ENCODE peak calls at places on chromosomes 5 and 9, in six cellular contexts. One of them, this sample, is unnamed.
A peak's percentile ranks its signal among the peaks of the same experiment; 100 is the strongest.

GRCh38 chr5:72917371-72917776 is 38.5 kb upstream of the FCHO2 start:
- DNase-seq in MM.1S: no peak
- DNase-seq in fibroblast of lung: no peak
- DNase-seq in CD8-positive, alpha-beta memory T cell: no peak
- DNase-seq in cardiac muscle cell: no peak
- DNase-seq in mammary epithelial cell: no peak
- DNase-seq in this sample: no peak

GRCh38 chr9:105173836-105174235 is 70.6 kb upstream of the SLC44A1 start:
- DNase-seq in mammary epithelial cell: no peak
- DNase-seq in cardiac muscle cell: no peak
- DNase-seq in CD8-positive, alpha-beta memory T cell: no peak
- DNase-seq in MM.1S: no peak
- DNase-seq in fibroblast of lung: no peak
- DNase-seq in this sample: no peak

GRCh38 chr5:119468286-119468685 is 16.0 kb downstream of the HSD17B4 start:
- DNase-seq in CD8-positive, alpha-beta memory T cell: no peak
- DNase-seq in fibroblast of lung: no peak
- DNase-seq in mammary epithelial cell: no peak
- DNase-seq in cardiac muscle cell: no peak
- DNase-seq in MM.1S: no peak
- DNase-seq in this sample: no peak

GRCh38 chr9:20297646-20298084 is 324.6 kb downstream of the MLLT3 start:
- DNase-seq in fibroblast of lung: peak; percentile 84
- DNase-seq in MM.1S: no peak
- DNase-seq in cardiac muscle cell: no peak
- DNase-seq in CD8-positive, alpha-beta memory T cell: no peak
- DNase-seq in mammary epithelial cell: peak; percentile 62
- DNase-seq in this sample: no peak

GRCh38 chr9:131233989-131234388 is 42.3 kb downstream of the FAM78A start:
- DNase-seq in mammary epithelial cell: no peak
- DNase-seq in MM.1S: no peak
- DNase-seq in cardiac muscle cell: no peak
- DNase-seq in CD8-positive, alpha-beta memory T cell: no peak
- DNase-seq in fibroblast of lung: no peak
- DNase-seq in this sample: no peak

GRCh38 chr9:13109781-13110180 is 169.7 kb downstream of the MPDZ start:
- DNase-seq in fibroblast of lung: no peak
- DNase-seq in CD8-positive, alpha-beta memory T cell: no peak
- DNase-seq in MM.1S: no peak
- DNase-seq in mammary epithelial cell: no peak
- DNase-seq in cardiac muscle cell: no peak
- DNase-seq in this sample: no peak

GRCh38 chr5:179123491-179124328 is 63.5 kb downstream of the ZNF354C start:
- DNase-seq in MM.1S: no peak
- DNase-seq in mammary epithelial cell: no peak
- DNase-seq in CD8-positive, alpha-beta memory T cell: no peak
- DNase-seq in cardiac muscle cell: no peak
- DNase-seq in fibroblast of lung: no peak
- DNase-seq in this sample: no peak

GRCh38 chr5:112957970-112958773 is 18.4 kb upstream of the DCP2 start:
- DNase-seq in fibroblast of lung: peak; percentile 96
- DNase-seq in MM.1S: no peak
- DNase-seq in cardiac muscle cell: no peak
- DNase-seq in CD8-positive, alpha-beta memory T cell: no peak
- DNase-seq in mammary epithelial cell: peak; percentile 90
- DNase-seq in this sample: peak; percentile 28

GRCh38 chr9:131500939-131501541 is 1.7 kb upstream of the POMT1 start:
- DNase-seq in cardiac muscle cell: no peak
- DNase-seq in MM.1S: peak; percentile 81
- DNase-seq in CD8-positive, alpha-beta memory T cell: peak; percentile 32
- DNase-seq in mammary epithelial cell: peak; percentile 90
- DNase-seq in fibroblast of lung: peak; percentile 67
- DNase-seq in this sample: peak; percentile 93

DNA sequence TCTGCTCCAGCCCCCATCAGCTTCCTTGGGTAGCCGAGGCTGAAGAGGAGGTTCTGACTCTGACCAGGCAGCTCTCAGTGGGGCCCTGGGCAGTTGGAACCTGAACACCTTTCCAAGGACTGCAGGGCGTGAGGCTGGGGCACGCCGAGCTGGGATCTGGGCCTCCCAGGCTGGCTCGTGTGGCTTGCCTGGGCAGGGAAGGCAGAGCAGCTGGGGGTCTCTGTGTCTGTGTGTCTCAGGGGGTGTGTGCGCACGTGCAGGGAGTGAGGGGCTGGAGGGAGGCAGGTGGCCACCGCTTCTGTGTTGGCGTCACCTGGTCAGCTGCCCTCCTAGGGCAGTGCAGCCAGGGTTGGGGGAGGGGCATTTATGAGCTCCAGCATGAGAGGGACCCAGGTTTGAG is 4.3 kb downstream of the ADAMTSL2 start:
- DNase-seq in CD8-positive, alpha-beta memory T cell: no peak
- DNase-seq in MM.1S: no peak
- DNase-seq in cardiac muscle cell: no peak
- DNase-seq in mammary epithelial cell: no peak
- DNase-seq in fibroblast of lung: no peak
- DNase-seq in this sample: no peak
- H3K4me3 ChIP-seq in CD8-positive, alpha-beta memory T cell: no peak overlapping the region
- H3K4me3 ChIP-seq in MM.1S: no peak overlapping the region
- H3K4me3 ChIP-seq in cardiac muscle cell: no peak overlapping the region
- H3K4me3 ChIP-seq in mammary epithelial cell: no peak overlapping the region
- H3K4me3 ChIP-seq in fibroblast of lung: no peak overlapping the region
- H3K4me3 ChIP-seq in this sample: no peak overlapping the region

DNA sequence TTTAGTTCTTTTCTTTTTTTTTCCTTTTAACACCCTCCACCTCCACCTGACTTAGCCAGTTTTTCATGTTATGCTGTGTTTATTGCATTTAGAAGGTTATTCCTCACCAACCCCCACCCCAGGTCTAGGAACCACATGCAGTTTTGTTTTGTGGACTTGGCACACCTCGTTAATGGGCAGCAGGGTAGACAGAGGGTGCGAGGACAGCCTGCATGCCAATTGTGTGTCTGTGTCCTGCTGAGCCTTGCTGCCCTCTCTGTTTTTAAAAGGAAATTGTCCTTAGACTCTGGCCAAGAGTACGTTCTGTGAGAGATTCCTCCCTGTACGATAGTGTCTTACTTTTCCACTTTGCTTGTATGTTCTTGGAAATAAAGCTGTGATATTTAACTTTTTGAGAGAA is 13.9 kb downstream of the PIK3R1 start:
- DNase-seq in cardiac muscle cell: no peak
- DNase-seq in CD8-positive, alpha-beta memory T cell: no peak
- DNase-seq in fibroblast of lung: no peak
- DNase-seq in mammary epithelial cell: no peak
- DNase-seq in MM.1S: no peak
- DNase-seq in this sample: no peak
- H3K4me3 ChIP-seq in cardiac muscle cell: no peak overlapping the region
- H3K4me3 ChIP-seq in CD8-positive, alpha-beta memory T cell: no peak overlapping the region
- H3K4me3 ChIP-seq in fibroblast of lung: no peak overlapping the region
- H3K4me3 ChIP-seq in mammary epithelial cell: no peak overlapping the region
- H3K4me3 ChIP-seq in MM.1S: no peak overlapping the region
- H3K4me3 ChIP-seq in this sample: no peak overlapping the region

GRCh38 chr5:154862766-154863165 is 4.3 kb downstream of the CNOT8 start:
- DNase-seq in fibroblast of lung: peak; percentile 57
- DNase-seq in CD8-positive, alpha-beta memory T cell: no peak
- DNase-seq in MM.1S: peak; percentile 76
- DNase-seq in mammary epithelial cell: no peak
- DNase-seq in cardiac muscle cell: no peak
- DNase-seq in this sample: no peak

GRCh38 chr5:154860123-154860522 is 1.7 kb downstream of the CNOT8 start:
- DNase-seq in CD8-positive, alpha-beta memory T cell: no peak
- DNase-seq in MM.1S: no peak
- DNase-seq in mammary epithelial cell: peak; percentile 47
- DNase-seq in fibroblast of lung: peak; percentile 63
- DNase-seq in cardiac muscle cell: no peak
- DNase-seq in this sample: no peak

GRCh38 chr5:154861946-154862345 is 3.5 kb downstream of the CNOT8 start:
- DNase-seq in mammary epithelial cell: no peak
- DNase-seq in fibroblast of lung: no peak
- DNase-seq in cardiac muscle cell: no peak
- DNase-seq in MM.1S: no peak
- DNase-seq in CD8-positive, alpha-beta memory T cell: no peak
- DNase-seq in this sample: no peak

GRCh38 chr5:154858972-154859950 is 834 bp downstream of the CNOT8 start:
- DNase-seq in MM.1S: peak; percentile 30
- DNase-seq in fibroblast of lung: no peak
- DNase-seq in cardiac muscle cell: no peak
- DNase-seq in mammary epithelial cell: peak; percentile 12
- DNase-seq in CD8-positive, alpha-beta memory T cell: no peak
- DNase-seq in this sample: peak; percentile 33

DNA sequence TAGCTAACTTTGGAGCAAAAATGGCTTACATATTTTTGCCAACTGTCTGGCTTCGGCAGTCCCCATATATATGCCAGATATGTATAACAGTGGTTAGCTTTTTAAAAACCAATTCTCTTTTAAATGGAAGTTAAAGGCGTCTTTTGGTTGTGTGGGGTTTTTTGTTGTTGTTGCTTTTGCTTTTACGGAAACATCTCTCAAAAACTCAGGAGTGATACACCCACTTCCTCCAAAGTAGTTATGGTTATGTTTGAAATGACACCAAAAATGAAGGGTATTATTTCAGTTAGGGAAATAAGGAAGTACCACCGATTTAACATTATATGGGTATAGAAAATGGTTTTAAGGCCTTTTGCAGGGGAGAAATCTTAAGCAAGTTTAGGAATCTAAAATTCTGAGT is 2.3 kb downstream of the CNOT8 start:
- DNase-seq in cardiac muscle cell: no peak
- DNase-seq in MM.1S: no peak
- DNase-seq in mammary epithelial cell: no peak
- DNase-seq in fibroblast of lung: no peak
- DNase-seq in CD8-positive, alpha-beta memory T cell: no peak
- DNase-seq in this sample: peak; percentile 9
- H3K4me3 ChIP-seq in cardiac muscle cell: no peak overlapping the region
- H3K4me3 ChIP-seq in MM.1S: no peak overlapping the region
- H3K4me3 ChIP-seq in mammary epithelial cell: peak overlapping the region; percentile 86
- H3K4me3 ChIP-seq in fibroblast of lung: peak overlapping the region; percentile 83
- H3K4me3 ChIP-seq in CD8-positive, alpha-beta memory T cell: peak overlapping the region; percentile 87
- H3K4me3 ChIP-seq in this sample: peak overlapping the region; percentile 96

GRCh38 chr5:42360061-42360460 is 63.2 kb upstream of the GHR start:
- DNase-seq in MM.1S: no peak
- DNase-seq in cardiac muscle cell: no peak
- DNase-seq in mammary epithelial cell: peak; percentile 49
- DNase-seq in fibroblast of lung: peak; percentile 2
- DNase-seq in CD8-positive, alpha-beta memory T cell: no peak
- DNase-seq in this sample: no peak
- H3K4me3 ChIP-seq in MM.1S: no peak overlapping the region
- H3K4me3 ChIP-seq in cardiac muscle cell: no peak overlapping the region
- H3K4me3 ChIP-seq in mammary epithelial cell: no peak overlapping the region
- H3K4me3 ChIP-seq in fibroblast of lung: no peak overlapping the region
- H3K4me3 ChIP-seq in CD8-positive, alpha-beta memory T cell: no peak overlapping the region
- H3K4me3 ChIP-seq in this sample: no peak overlapping the region

DNA sequence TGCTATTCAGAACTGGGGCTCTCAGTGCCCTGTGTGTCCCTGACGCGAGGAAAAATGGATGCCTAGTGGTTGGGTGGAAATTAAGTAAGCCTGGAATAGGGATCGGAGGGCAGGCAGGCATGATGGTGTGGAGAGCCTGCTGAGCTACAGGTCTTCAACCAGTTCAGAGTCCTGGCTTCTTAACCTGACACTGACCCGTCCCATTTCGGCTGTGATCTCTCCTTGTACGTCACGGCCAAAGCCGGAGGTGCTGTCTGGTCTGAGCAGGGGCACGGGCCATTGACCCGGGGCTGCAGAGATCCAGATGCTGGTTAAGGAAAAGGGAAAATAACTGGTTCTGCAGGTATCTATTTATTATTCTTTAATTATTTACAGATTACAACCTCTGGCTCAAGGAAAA is 27.9 kb downstream of the RHOBTB3 start:
- DNase-seq in MM.1S: no peak
- DNase-seq in cardiac muscle cell: no peak
- DNase-seq in CD8-positive, alpha-beta memory T cell: no peak
- DNase-seq in mammary epithelial cell: no peak
- DNase-seq in fibroblast of lung: no peak
- DNase-seq in this sample: no peak
- H3K4me3 ChIP-seq in MM.1S: no peak overlapping the region
- H3K4me3 ChIP-seq in cardiac muscle cell: no peak overlapping the region
- H3K4me3 ChIP-seq in CD8-positive, alpha-beta memory T cell: no peak overlapping the region
- H3K4me3 ChIP-seq in mammary epithelial cell: no peak overlapping the region
- H3K4me3 ChIP-seq in fibroblast of lung: no peak overlapping the region
- H3K4me3 ChIP-seq in this sample: no peak overlapping the region

GRCh38 chr9:128244443-128245226 is 31.2 kb downstream of the GOLGA2 start:
- DNase-seq in mammary epithelial cell: no peak
- DNase-seq in MM.1S: no peak
- DNase-seq in fibroblast of lung: peak; percentile 79
- DNase-seq in CD8-positive, alpha-beta memory T cell: no peak
- DNase-seq in cardiac muscle cell: peak; percentile 55
- DNase-seq in this sample: no peak
- H3K4me3 ChIP-seq in mammary epithelial cell: no peak overlapping the region
- H3K4me3 ChIP-seq in MM.1S: no peak overlapping the region
- H3K4me3 ChIP-seq in fibroblast of lung: peak overlapping the region; percentile 43
- H3K4me3 ChIP-seq in CD8-positive, alpha-beta memory T cell: no peak overlapping the region
- H3K4me3 ChIP-seq in cardiac muscle cell: no peak overlapping the region
- H3K4me3 ChIP-seq in this sample: no peak overlapping the region

GRCh38 chr5:157865844-157866243 is 6.9 kb upstream of the CLINT1 start:
- DNase-seq in MM.1S: no peak
- DNase-seq in fibroblast of lung: peak; percentile 14
- DNase-seq in cardiac muscle cell: no peak
- DNase-seq in CD8-positive, alpha-beta memory T cell: no peak
- DNase-seq in mammary epithelial cell: peak; percentile 14
- DNase-seq in this sample: no peak

GRCh38 chr5:157859227-157859575 is 256 bp upstream of the CLINT1 start:
- DNase-seq in cardiac muscle cell: no peak
- DNase-seq in fibroblast of lung: no peak
- DNase-seq in CD8-positive, alpha-beta memory T cell: no peak
- DNase-seq in mammary epithelial cell: no peak
- DNase-seq in MM.1S: no peak
- DNase-seq in this sample: no peak

GRCh38 chr5:157860898-157861894 is 2.3 kb upstream of the CLINT1 start:
- DNase-seq in CD8-positive, alpha-beta memory T cell: no peak
- DNase-seq in mammary epithelial cell: no peak
- DNase-seq in fibroblast of lung: no peak
- DNase-seq in cardiac muscle cell: no peak
- DNase-seq in MM.1S: peak; percentile 91
- DNase-seq in this sample: no peak

GRCh38 chr5:157864067-157864466 is 5.1 kb upstream of the CLINT1 start:
- DNase-seq in mammary epithelial cell: no peak
- DNase-seq in CD8-positive, alpha-beta memory T cell: no peak
- DNase-seq in MM.1S: no peak
- DNase-seq in fibroblast of lung: no peak
- DNase-seq in cardiac muscle cell: no peak
- DNase-seq in this sample: peak; percentile 91

DNA sequence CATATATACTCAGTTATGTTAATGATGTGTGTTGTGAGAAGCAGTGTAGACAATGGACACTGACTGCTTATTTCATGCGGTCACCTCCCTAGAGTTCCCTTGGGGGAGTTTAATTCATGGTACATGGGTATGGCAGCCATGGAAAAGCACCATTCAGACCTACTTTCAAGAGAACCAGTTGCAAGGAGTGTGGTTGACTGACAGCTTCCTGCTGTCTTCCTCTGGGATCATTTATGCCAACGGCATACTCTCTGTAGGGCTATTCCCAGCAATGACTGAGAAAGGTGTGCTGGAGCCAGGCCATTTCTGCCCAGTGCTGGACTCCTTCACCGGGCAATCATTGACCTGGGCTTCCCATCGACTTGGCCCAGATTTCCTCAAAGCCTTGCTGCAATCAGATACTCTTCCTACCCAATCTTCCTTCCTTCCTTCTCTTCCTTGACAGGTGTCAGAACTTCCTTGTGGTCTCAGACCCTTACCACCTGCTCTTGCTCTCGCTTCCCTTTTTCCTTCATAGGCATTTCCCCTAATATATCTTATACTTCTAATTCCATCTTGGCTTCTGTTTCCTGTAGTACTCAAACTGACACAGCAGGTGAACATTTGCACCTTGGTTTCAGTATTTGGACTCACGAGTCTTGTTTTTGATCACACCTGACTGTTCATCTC is 3.4 kb upstream of the CLINT1 start:
- DNase-seq in fibroblast of lung: no peak
- DNase-seq in CD8-positive, alpha-beta memory T cell: no peak
- DNase-seq in cardiac muscle cell: no peak
- DNase-seq in MM.1S: peak; percentile 62
- DNase-seq in mammary epithelial cell: no peak
- DNase-seq in this sample: no peak
- H3K4me3 ChIP-seq in fibroblast of lung: no peak overlapping the region
- H3K4me3 ChIP-seq in CD8-positive, alpha-beta memory T cell: no peak overlapping the region
- H3K4me3 ChIP-seq in cardiac muscle cell: no peak overlapping the region
- H3K4me3 ChIP-seq in MM.1S: peak overlapping the region; percentile 28
- H3K4me3 ChIP-seq in mammary epithelial cell: no peak overlapping the region
- H3K4me3 ChIP-seq in this sample: no peak overlapping the region